ENCODE peak calls at places on chromosomes 2 and 18, in five cellular contexts. T is GM23248, W is mammary epithelial cell, Y is hepatocyte, P is MM.1S. I is an unnamed sample. For H3K9me3, the result is how much of the 10 kb centered on the place peaks cover.

GRCh38 chr18:46756172-46756558 is 688 bp downstream of the ST8SIA5 start:
- DNase-seq in W (no peak), T (peak), Y (no peak), P (no peak), I (no peak)

GRCh38 chr18:57427429-57428181 is 7.6 kb upstream of the ONECUT2 start:
- DNase-seq in Y (peak), W (no peak), T (peak), P (no peak), I (peak)

GRCh38 chr2:221571108-221571390 is 1.1 kb downstream of the EPHA4 start:
- DNase-seq in T (no peak), Y (peak), W (no peak), P (no peak), I (peak)

GRCh38 chr2:233353769-233354499 is at the start of gene DGKD:
- DNase-seq in P (peak), T (peak), Y (peak), W (peak), I (peak)

GRCh38 chr2:230925879-230926765 is 1.1 kb upstream of the GPR55 start:
- DNase-seq in Y (no peak), W (peak), T (no peak), P (peak), I (no peak)

GRCh38 chr2:217650716-217651360 is 352.0 kb downstream of the TNS1 start:
- DNase-seq in Y (peak), P (peak), W (peak), T (peak), I (no peak)

GRCh38 chr2:38866773-38867443 is 8.8 kb downstream of the DHX57 start:
- DNase-seq in Y (no peak), T (peak), P (no peak), W (peak), I (no peak)

GRCh38 chr2:237967463-237967871 is 653 bp downstream of the UBE2F start:
- DNase-seq in W (peak), T (peak), Y (peak), P (no peak), I (peak)

GRCh38 chr2:6814312-6814711 is 51.4 kb downstream of the CMPK2 start:
- DNase-seq in Y (no peak), T (no peak), W (no peak), P (no peak), I (no peak)

GRCh38 chr18:79402977-79403722 is 7.4 kb downstream of the NFATC1 start:
- DNase-seq in T (peak), Y (no peak), W (peak), P (no peak), I (peak)

GRCh38 chr18:60019463-60019840 is 119.7 kb downstream of the PMAIP1 start:
- DNase-seq in T (peak), P (no peak), W (no peak), Y (no peak), I (no peak)

GRCh38 chr2:113791697-113792590 is 35.5 kb upstream of the SLC35F5 start:
- DNase-seq in P (peak), Y (no peak), T (peak), W (peak), I (no peak)

GRCh38 chr2:173064231-173064805 is 11.3 kb upstream of the MAP3K20 start:
- DNase-seq in P (no peak), T (peak), Y (no peak), W (no peak), I (no peak)

GRCh38 chr2:130385709-130386108 is 29.9 kb downstream of the PTPN18 start:
- DNase-seq in Y (no peak), P (peak), T (no peak), W (no peak), I (no peak)

GRCh38 chr2:72013726-72014125 is 133.9 kb downstream of the CYP26B1 start:
- DNase-seq in P (no peak), Y (no peak), W (no peak), T (no peak), I (no peak)

GRCh38 chr2:63692002-63692606 is 103.3 kb downstream of the MDH1 start:
- DNase-seq in T (peak), W (peak), Y (peak), P (peak), I (no peak)

GRCh38 chr2:20182241-20182931 is 42.5 kb downstream of the SDC1 start:
- DNase-seq in Y (no peak), W (peak), P (no peak), T (peak), I (peak)

GRCh38 chr2:105814291-105814940 is 69.7 kb downstream of the NCK2 start:
- DNase-seq in W (peak), P (no peak), T (peak), Y (no peak), I (no peak)

GRCh38 chr2:58516695-58517094 is 275.6 kb upstream of the FANCL start:
- DNase-seq in P (no peak), T (no peak), W (no peak), Y (no peak), I (no peak)

GRCh38 chr2:16487686-16488085 is 177.9 kb downstream of the CYRIA start:
- DNase-seq in W (peak), Y (peak), T (peak), P (peak), I (no peak)

GRCh38 chr2:199710551-199710950 is 140.4 kb downstream of the FTCDNL1 start:
- DNase-seq in T (peak), W (no peak), Y (no peak), P (no peak), I (no peak)

DNA sequence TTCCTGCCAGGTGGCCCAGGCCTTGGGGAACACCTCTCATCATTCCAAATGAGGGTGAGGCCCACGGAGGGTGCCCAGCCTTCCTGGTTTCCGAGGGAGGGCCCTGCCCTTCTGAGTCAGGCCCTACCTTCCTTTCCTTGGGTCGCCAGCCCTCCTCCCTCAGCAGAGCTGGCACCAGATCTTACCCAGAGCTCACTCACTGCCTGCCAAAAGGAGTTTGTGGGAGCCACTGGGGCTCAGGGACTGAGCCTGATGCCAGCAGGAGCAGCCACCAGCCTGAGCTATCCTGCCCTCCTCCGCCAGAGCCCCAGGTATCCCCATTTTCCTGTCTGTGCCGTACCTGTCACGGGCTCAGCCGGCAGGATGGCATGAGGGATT is 64.1 kb downstream of the NRP2 start:
- DNase-seq in T (no peak), P (no peak), Y (no peak), W (peak), I (no peak)
- H3K27ac ChIP-seq in T (no peak), P (no peak), Y (no peak), W (peak), I (no peak)

DNA sequence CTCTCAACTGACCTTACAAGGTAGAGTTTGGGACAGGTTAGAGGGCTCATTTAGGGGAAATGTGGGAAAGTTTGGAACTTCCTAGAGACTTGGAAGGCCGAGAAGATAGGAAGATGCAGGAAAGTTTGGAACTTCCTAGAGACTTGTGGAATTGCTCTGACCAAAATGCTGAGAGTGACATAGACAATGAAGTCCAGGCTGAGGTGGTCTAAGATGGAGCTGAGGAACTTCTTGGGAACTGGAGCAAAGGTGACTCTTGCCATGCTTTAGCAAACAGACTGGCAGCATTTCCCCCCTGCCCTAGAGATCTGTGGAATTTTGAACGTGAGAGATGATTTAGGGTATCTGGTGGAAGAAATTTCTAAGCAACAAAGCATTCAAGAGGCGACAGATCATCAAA is 258.9 kb upstream of the GULP1 start:
- DNase-seq in P (no peak), W (no peak), T (no peak), Y (no peak), I (no peak)
- H3K4me3 ChIP-seq in P (no peak), W (no peak), T (no peak), Y (no peak), I (no peak)

DNA sequence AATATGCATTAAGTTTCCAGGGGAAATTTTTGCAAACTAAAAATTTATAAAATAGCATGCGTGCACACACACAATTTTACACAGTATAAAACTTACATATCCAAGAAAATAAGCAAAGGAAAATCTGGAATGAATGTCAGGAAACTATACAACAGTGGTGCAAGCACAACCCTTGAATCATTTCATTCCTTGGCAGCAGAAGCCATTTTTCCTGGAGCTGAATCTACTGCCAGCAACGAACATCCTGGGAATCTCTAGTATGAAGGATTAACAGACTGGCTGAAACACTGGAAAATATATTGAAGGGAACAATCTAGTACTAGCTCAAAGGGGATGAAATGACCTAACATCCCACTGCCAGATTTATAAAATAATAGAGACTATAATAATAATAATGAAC is 235.3 kb downstream of the DYM start:
- DNase-seq in T (peak), Y (no peak), P (no peak), W (no peak), I (no peak)
- H3K9me3 ChIP-seq in T (under half), Y (under half), P (under half), W (under half), I (under half)

GRCh38 chr2:26721267-26722032 is 28.9 kb downstream of the KCNK3 start:
- DNase-seq in P (no peak), W (no peak), Y (no peak), T (no peak), I (peak)

GRCh38 chr2:26716769-26717168 is 24.2 kb downstream of the KCNK3 start:
- DNase-seq in P (no peak), Y (no peak), W (no peak), T (no peak), I (no peak)

GRCh38 chr2:26717362-26717761 is 24.8 kb downstream of the KCNK3 start:
- DNase-seq in W (no peak), P (no peak), T (no peak), Y (no peak), I (no peak)

GRCh38 chr2:26720322-26721166 is 28.0 kb downstream of the KCNK3 start:
- DNase-seq in Y (peak), T (peak), W (peak), P (no peak), I (peak)

DNA sequence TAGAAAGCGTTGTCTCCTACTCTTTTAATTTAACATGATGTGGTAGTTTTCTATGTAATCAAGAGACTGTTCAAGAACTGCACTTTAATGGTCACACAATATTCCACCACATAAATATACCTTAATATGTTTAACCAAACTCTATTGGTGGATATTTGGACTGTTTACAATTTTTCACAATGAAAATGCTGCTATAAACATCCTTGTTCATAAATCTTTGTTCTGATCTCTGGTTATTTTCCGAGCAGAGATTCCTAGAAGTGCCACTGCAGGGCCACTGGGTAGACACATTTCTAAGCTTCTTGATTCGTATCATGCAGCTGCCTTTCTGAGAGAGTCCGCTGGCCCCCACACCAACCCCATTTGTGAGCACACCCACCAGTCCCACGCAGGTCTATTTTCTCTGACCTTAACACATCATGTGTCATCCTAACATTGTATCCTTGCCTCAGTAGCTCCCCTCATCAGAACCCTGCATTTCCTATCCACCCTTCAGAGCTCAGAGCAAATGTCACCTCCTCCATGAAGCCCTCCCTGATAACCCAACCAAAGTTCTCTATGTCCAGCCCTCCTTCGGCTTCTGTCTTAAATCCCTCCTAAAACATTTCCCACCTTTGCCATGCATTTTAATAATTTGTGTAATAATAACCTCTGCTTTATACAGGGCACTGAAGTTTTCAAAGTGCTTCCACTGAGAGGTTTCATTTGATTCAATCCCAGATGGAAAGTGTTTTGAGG is 26.6 kb downstream of the KCNK3 start:
- DNase-seq in W (no peak), Y (no peak), T (no peak), P (no peak), I (no peak)
- H3K27ac ChIP-seq in W (no peak), Y (peak), T (no peak), P (no peak), I (peak)

GRCh38 chr2:125125902-125126301 is 1100.8 kb downstream of the CNTNAP5 start:
- DNase-seq in P (peak), Y (peak), W (no peak), T (no peak), I (no peak)
- H3K4me3 ChIP-seq in P (no peak), Y (no peak), W (no peak), T (no peak), I (no peak)